ENCODE peak calls at places on chromosome 3, in nine cellular contexts. D is pancreas, B is cardiac muscle cell, O is psoas muscle, I is fibroblast of lung, C is GM23338, V is PC-9, R is RWPE2, M is MM.1S. L is an unnamed sample. For H3K4me1, the result is how much of the 10 kb centered on the place peaks cover.

GRCh38 chr3:55416381-55416821 is 70.7 kb downstream of the WNT5A start:
- DNase-seq in O (no peak), M (no peak), D (no peak), R (peak), I (peak), V (peak), B (peak), C (no peak), L (no peak)

GRCh38 chr3:162390891-162391290 is 894.3 kb downstream of the OTOL1 start:
- DNase-seq in D (no peak), V (peak), M (no peak), R (no peak), C (no peak), O (no peak), B (peak), I (peak), L (no peak)

GRCh38 chr3:184472723-184473419 is 88.7 kb upstream of the EPHB3 start:
- DNase-seq in R (no peak), I (no peak), B (no peak), D (no peak), V (no peak), M (peak), O (no peak), C (no peak), L (peak)

GRCh38 chr3:69094467-69095205 is 9.9 kb downstream of the ARL6IP5 start:
- DNase-seq in O (no peak), M (peak), B (peak), V (no peak), I (peak), C (no peak), R (no peak), D (no peak), L (no peak)

GRCh38 chr3:21901504-21901903 is 150.5 kb upstream of the ZNF385D start:
- DNase-seq in O (no peak), V (no peak), D (no peak), C (no peak), M (no peak), I (no peak), B (no peak), R (no peak), L (no peak)

GRCh38 chr3:101878589-101878988 is 29.3 kb downstream of the NFKBIZ start:
- DNase-seq in M (no peak), R (no peak), B (no peak), V (no peak), I (no peak), D (no peak), C (no peak), O (no peak), L (no peak)

GRCh38 chr3:133943639-133944131 is 48.0 kb upstream of the RAB6B start:
- DNase-seq in R (no peak), D (peak), V (peak), B (peak), M (no peak), C (no peak), O (no peak), I (peak), L (peak)

GRCh38 chr3:3105246-3105645 is 4.9 kb downstream of the IL5RA start:
- DNase-seq in I (no peak), O (no peak), M (no peak), V (no peak), C (no peak), D (no peak), R (no peak), B (no peak), L (no peak)

GRCh38 chr3:137409584-137409983 is 354.5 kb upstream of the SOX14 start:
- DNase-seq in D (no peak), V (no peak), B (no peak), O (no peak), I (no peak), C (peak), M (no peak), R (no peak), L (no peak)

GRCh38 chr3:141960731-141961130 is 84.3 kb downstream of the ATP1B3 start:
- DNase-seq in B (peak), R (no peak), V (no peak), I (peak), M (no peak), D (no peak), C (no peak), O (peak), L (no peak)
- H3K4me1 ChIP-seq in B (under half), R (under half), V (under half), I (under half), M (under half), D (under half), C (under half), O (under half), L (under half)

GRCh38 chr3:110344487-110344886 is 727.1 kb upstream of the NECTIN3 start:
- DNase-seq in I (no peak), O (no peak), V (no peak), C (no peak), R (no peak), M (no peak), B (no peak), D (no peak), L (no peak)
- H3K27ac ChIP-seq in I (no peak), O (no peak), V (no peak), C (no peak), R (no peak), M (no peak), B (no peak), D (no peak), L (no peak)

DNA sequence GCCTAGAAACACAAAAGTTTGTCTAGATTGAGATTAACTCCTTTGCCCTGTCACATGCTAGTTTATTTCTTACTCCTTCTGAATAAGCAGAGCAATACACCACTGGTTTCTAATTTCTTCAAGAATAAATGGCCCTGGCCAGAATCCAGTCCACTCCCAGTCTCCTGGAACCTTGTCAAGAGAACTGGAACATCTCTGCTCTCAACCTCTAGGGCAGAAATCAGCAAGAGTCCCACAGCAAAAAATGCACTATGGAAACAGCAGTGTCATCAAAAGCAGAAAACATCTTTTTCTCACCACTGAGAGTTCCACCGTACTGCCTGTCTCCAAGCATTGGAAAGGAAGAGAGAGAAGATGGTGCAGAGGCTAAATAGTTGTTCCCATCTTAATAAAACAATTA is 35.9 kb upstream of the PPP2R3A start:
- DNase-seq in B (peak), M (no peak), O (peak), V (peak), I (peak), C (no peak), D (no peak), R (no peak), L (no peak)
- H3K4me3 ChIP-seq in B (no peak), M (no peak), O (no peak), V (no peak), I (no peak), C (no peak), D (no peak), R (no peak), L (no peak)

DNA sequence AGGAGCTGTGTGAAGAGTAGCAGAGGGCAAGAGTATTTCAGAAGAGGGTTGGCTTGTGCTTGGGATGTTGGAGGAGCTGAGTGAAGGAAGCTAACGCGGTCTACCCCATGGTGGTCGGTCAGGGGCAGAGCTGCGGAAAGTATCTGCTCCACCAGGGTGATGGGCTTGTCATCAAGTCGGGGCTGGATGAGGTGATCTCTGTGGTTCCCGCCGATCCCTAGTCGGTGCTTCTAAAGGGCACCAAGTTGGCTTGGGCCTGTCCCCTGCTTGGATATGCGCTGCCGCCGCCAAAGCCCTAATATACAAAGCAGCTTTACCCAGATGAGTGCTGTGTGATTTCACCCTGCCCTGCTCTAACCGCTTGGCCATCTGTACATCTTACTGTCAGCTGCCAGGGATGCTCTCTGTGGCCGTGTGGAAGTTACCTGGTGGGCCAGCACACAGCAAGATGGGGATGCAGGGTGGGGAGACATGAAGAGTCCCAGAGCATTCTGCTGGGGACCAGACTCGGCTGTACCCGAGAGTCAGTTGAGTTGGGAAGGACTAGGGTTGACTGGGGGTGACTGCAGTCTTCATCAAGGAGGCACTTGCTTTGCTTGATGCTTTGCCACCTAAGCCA is 226.1 kb upstream of the BHLHE40 start:
- DNase-seq in B (no peak), D (no peak), I (no peak), O (no peak), R (no peak), V (no peak), M (no peak), C (no peak), L (no peak)
- H3K4me1 ChIP-seq in B (under half), D (under half), I (under half), O (under half), R (under half), V (under half), M (under half), C (under half), L (under half)

GRCh38 chr3:35946857-35947514 is 307.7 kb downstream of the ARPP21 start:
- DNase-seq in C (no peak), B (no peak), O (no peak), D (no peak), V (no peak), M (no peak), R (no peak), I (no peak), L (no peak)

GRCh38 chr3:35944915-35945710 is 305.8 kb downstream of the ARPP21 start:
- DNase-seq in C (no peak), I (peak), V (no peak), R (no peak), O (no peak), B (no peak), D (no peak), M (no peak), L (no peak)

GRCh38 chr3:35950045-35950444 is 310.7 kb downstream of the ARPP21 start:
- DNase-seq in C (no peak), M (no peak), I (no peak), V (no peak), B (no peak), D (no peak), O (no peak), R (no peak), L (no peak)

DNA sequence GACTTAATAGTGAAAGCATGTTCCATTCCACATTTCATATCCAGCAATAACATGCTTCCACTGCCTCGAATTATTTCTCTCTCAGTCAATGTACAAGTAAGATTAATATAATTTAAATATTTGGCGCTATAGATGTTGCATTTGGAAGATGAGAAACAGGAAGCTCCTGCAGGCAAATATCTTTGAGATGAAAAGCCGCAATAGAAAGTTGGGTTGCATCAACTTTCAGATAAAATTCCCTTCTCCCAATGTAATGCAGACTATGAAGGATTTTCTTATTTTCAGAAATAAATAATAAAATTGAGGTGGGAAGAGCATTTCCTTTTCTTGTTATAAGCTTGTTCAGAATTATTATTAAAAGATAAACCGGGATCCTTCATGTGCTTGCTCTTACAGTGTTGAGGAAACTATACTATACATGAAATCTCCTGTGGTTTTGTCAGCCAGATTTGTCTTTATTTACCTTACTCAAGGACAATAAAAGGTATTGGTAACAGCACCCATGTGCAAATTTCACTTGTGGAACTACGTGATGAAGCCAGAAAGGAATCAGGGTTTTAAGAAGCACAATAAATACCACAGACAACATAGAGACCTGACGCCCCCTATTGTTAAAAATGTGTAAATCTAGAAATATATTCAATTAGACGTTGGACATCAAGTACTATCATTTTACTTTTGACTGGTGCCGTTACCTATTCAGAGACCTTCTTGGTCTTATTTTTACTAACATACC is 307.0 kb downstream of the ARPP21 start:
- DNase-seq in C (peak), M (peak), V (no peak), R (no peak), O (no peak), I (peak), B (peak), D (no peak), L (no peak)
- H3K27ac ChIP-seq in C (no peak), M (no peak), V (no peak), R (no peak), O (no peak), I (no peak), B (no peak), D (no peak), L (no peak)